ENCODE peak calls at places on chromosomes 13 and 19, in four cellular contexts. V, N, A and P are unnamed samples.

GRCh38 chr13:113660066-113660465 is 2.1 kb upstream of the ATP4B start:
- DNase-seq in V (no peak), N (no peak), A (peak; percentile 22), P (no peak)

GRCh38 chr13:21902709-21903098 is 231.8 kb downstream of the FGF9 start:
- DNase-seq in V (no peak), A (no peak), N (no peak), P (no peak)

GRCh38 chr13:113013878-113014751 is 45.1 kb downstream of the MCF2L start:
- DNase-seq in N (no peak), V (no peak), A (no peak), P (peak; percentile 55)

GRCh38 chr19:459724-460511 is 915 bp downstream of the SHC2 start:
- DNase-seq in V (peak; percentile 89), A (peak; percentile 82), N (no peak), P (peak; percentile 92)

GRCh38 chr13:38044067-38044466 is 174.5 kb upstream of the TRPC4 start:
- DNase-seq in V (no peak), N (no peak), A (no peak), P (no peak)

GRCh38 chr13:31001647-31002046 is 69.2 kb downstream of the TEX26 start:
- DNase-seq in N (no peak), A (no peak), V (no peak), P (no peak)

GRCh38 chr19:29400917-29401711 is 124.7 kb upstream of the VSTM2B start:
- DNase-seq in A (no peak), V (no peak), N (no peak), P (no peak)

GRCh38 chr19:46605356-46605821 is 4.3 kb downstream of the CALM3 start:
- DNase-seq in V (no peak), A (no peak), N (no peak), P (no peak)

GRCh38 chr13:39960206-39960605 is 304.7 kb downstream of the COG6 start:
- DNase-seq in V (no peak), A (no peak), N (no peak), P (no peak)

GRCh38 chr13:45143346-45143751 is 23.0 kb downstream of the GTF2F2 start:
- DNase-seq in N (no peak), A (no peak), V (no peak), P (no peak)

GRCh38 chr13:75666646-75667351 is 30.7 kb downstream of the LMO7 start:
- DNase-seq in A (no peak), N (no peak), V (no peak), P (no peak)

GRCh38 chr19:33677745-33678426 is 56.1 kb downstream of the CHST8 start:
- DNase-seq in V (no peak), A (peak; percentile 12), N (no peak), P (no peak)

GRCh38 chr13:76683854-76684253 is 202.4 kb downstream of the KCTD12 start:
- DNase-seq in V (no peak), A (no peak), N (no peak), P (no peak)

GRCh38 chr19:3775374-3775711 is 3.3 kb upstream of the RAX2 start:
- DNase-seq in N (no peak), A (no peak), V (no peak), P (no peak)

GRCh38 chr13:51638497-51638871 is 54.2 kb downstream of the WDFY2 start:
- DNase-seq in V (no peak), A (no peak), N (no peak), P (no peak)

GRCh38 chr13:44191504-44192171 is 182.0 kb upstream of the SERP2 start:
- DNase-seq in A (no peak), V (peak; percentile 57), N (no peak), P (no peak)

GRCh38 chr13:40813662-40814454 is 24.4 kb downstream of the SLC25A15 start:
- DNase-seq in V (no peak), N (no peak), A (no peak), P (no peak)

GRCh38 chr19:52992109-52993004 is 21.4 kb upstream of the ERVV-1 start:
- DNase-seq in V (peak; percentile 48), N (no peak), A (no peak), P (peak; percentile 15)

GRCh38 chr19:2046046-2046907 is 4.8 kb downstream of the MKNK2 start:
- DNase-seq in A (no peak), N (no peak), V (no peak), P (no peak)

GRCh38 chr19:48244289-48244688 is 11.4 kb downstream of the CARD8 start:
- DNase-seq in A (no peak), V (no peak), N (no peak), P (no peak)

GRCh38 chr19:9413240-9413954 is 22.0 kb downstream of the ZNF266 start:
- DNase-seq in V (no peak), A (no peak), N (no peak), P (no peak)

GRCh38 chr13:100115693-100116254 is 26.9 kb downstream of the PCCA start:
- DNase-seq in V (no peak), A (no peak), N (no peak), P (no peak)

GRCh38 chr13:42836930-42837329 is 55.5 kb downstream of the FAM216B start:
- DNase-seq in A (no peak), V (no peak), N (no peak), P (no peak)

GRCh38 chr13:45542391-45542790 is 73.1 kb downstream of the ERICH6B start:
- DNase-seq in N (no peak), V (no peak), A (no peak), P (peak; percentile 23)